ENCODE peak calls at places on chromosomes 7 and 10, in ten cellular contexts. One of them, this sample, is unnamed.

GRCh38 chr7:8290645-8291308 is 28.8 kb upstream of the ICA1 start:
- DNase-seq in WTC11: no peak
- DNase-seq in neuronal stem cell: no peak
- DNase-seq in NCI-H510A: peak
- DNase-seq in activated CD4-positive, alpha-beta T cell treated with anti-CD3 and anti-CD28 coated beads, Interleukin-2, amount 50 U/mL, for 1 hour: no peak
- DNase-seq in esophagus muscularis mucosa: no peak
- DNase-seq in NCI-H1092: peak
- DNase-seq in stimulated activated CD4-positive, alpha-beta T cell treated with anti-CD3 and anti-CD28 coated beads, Interleukin-1b, Interleukin-23, amount 100 ng/mL, for 24 hours: no peak
- DNase-seq in RCC 7860: no peak
- DNase-seq in aorta: no peak
- DNase-seq in this sample: no peak

GRCh38 chr10:97760461-97761257 is 11.1 kb downstream of the SFRP5 start:
- DNase-seq in WTC11: no peak
- DNase-seq in esophagus muscularis mucosa: no peak
- DNase-seq in NCI-H1092: no peak
- DNase-seq in NCI-H510A: no peak
- DNase-seq in activated CD4-positive, alpha-beta T cell treated with anti-CD3 and anti-CD28 coated beads, Interleukin-2, amount 50 U/mL, for 1 hour: no peak
- DNase-seq in aorta: peak
- DNase-seq in stimulated activated CD4-positive, alpha-beta T cell treated with anti-CD3 and anti-CD28 coated beads, Interleukin-1b, Interleukin-23, amount 100 ng/mL, for 24 hours: no peak
- DNase-seq in neuronal stem cell: no peak
- DNase-seq in RCC 7860: no peak
- DNase-seq in this sample: no peak

GRCh38 chr10:130301026-130301892 is 165.1 kb downstream of the GLRX3 start:
- DNase-seq in aorta: peak
- DNase-seq in RCC 7860: no peak
- DNase-seq in neuronal stem cell: no peak
- DNase-seq in activated CD4-positive, alpha-beta T cell treated with anti-CD3 and anti-CD28 coated beads, Interleukin-2, amount 50 U/mL, for 1 hour: peak
- DNase-seq in WTC11: no peak
- DNase-seq in NCI-H1092: peak
- DNase-seq in stimulated activated CD4-positive, alpha-beta T cell treated with anti-CD3 and anti-CD28 coated beads, Interleukin-1b, Interleukin-23, amount 100 ng/mL, for 24 hours: no peak
- DNase-seq in esophagus muscularis mucosa: no peak
- DNase-seq in NCI-H510A: no peak
- DNase-seq in this sample: peak

GRCh38 chr10:101672536-101672935 is 22.4 kb downstream of the FBXW4 start:
- DNase-seq in esophagus muscularis mucosa: peak
- DNase-seq in RCC 7860: no peak
- DNase-seq in stimulated activated CD4-positive, alpha-beta T cell treated with anti-CD3 and anti-CD28 coated beads, Interleukin-1b, Interleukin-23, amount 100 ng/mL, for 24 hours: no peak
- DNase-seq in neuronal stem cell: no peak
- DNase-seq in aorta: no peak
- DNase-seq in WTC11: no peak
- DNase-seq in NCI-H1092: no peak
- DNase-seq in activated CD4-positive, alpha-beta T cell treated with anti-CD3 and anti-CD28 coated beads, Interleukin-2, amount 50 U/mL, for 1 hour: no peak
- DNase-seq in NCI-H510A: no peak
- DNase-seq in this sample: no peak

GRCh38 chr10:118243907-118244306 is 98.2 kb downstream of the FAM204A start:
- DNase-seq in activated CD4-positive, alpha-beta T cell treated with anti-CD3 and anti-CD28 coated beads, Interleukin-2, amount 50 U/mL, for 1 hour: no peak
- DNase-seq in RCC 7860: no peak
- DNase-seq in WTC11: no peak
- DNase-seq in NCI-H510A: no peak
- DNase-seq in aorta: no peak
- DNase-seq in NCI-H1092: no peak
- DNase-seq in neuronal stem cell: no peak
- DNase-seq in stimulated activated CD4-positive, alpha-beta T cell treated with anti-CD3 and anti-CD28 coated beads, Interleukin-1b, Interleukin-23, amount 100 ng/mL, for 24 hours: no peak
- DNase-seq in esophagus muscularis mucosa: no peak
- DNase-seq in this sample: no peak

GRCh38 chr10:35940067-35940989 is 298.2 kb upstream of the FZD8 start:
- DNase-seq in esophagus muscularis mucosa: peak
- DNase-seq in stimulated activated CD4-positive, alpha-beta T cell treated with anti-CD3 and anti-CD28 coated beads, Interleukin-1b, Interleukin-23, amount 100 ng/mL, for 24 hours: no peak
- DNase-seq in activated CD4-positive, alpha-beta T cell treated with anti-CD3 and anti-CD28 coated beads, Interleukin-2, amount 50 U/mL, for 1 hour: no peak
- DNase-seq in aorta: peak
- DNase-seq in WTC11: peak
- DNase-seq in NCI-H510A: no peak
- DNase-seq in NCI-H1092: no peak
- DNase-seq in RCC 7860: no peak
- DNase-seq in neuronal stem cell: no peak
- DNase-seq in this sample: no peak

GRCh38 chr7:2016021-2016631 is 216.6 kb downstream of the MAD1L1 start:
- DNase-seq in esophagus muscularis mucosa: no peak
- DNase-seq in activated CD4-positive, alpha-beta T cell treated with anti-CD3 and anti-CD28 coated beads, Interleukin-2, amount 50 U/mL, for 1 hour: no peak
- DNase-seq in RCC 7860: no peak
- DNase-seq in neuronal stem cell: no peak
- DNase-seq in aorta: peak
- DNase-seq in stimulated activated CD4-positive, alpha-beta T cell treated with anti-CD3 and anti-CD28 coated beads, Interleukin-1b, Interleukin-23, amount 100 ng/mL, for 24 hours: no peak
- DNase-seq in NCI-H510A: no peak
- DNase-seq in WTC11: peak
- DNase-seq in NCI-H1092: no peak
- DNase-seq in this sample: no peak

GRCh38 chr10:44981172-44982113 is 2.8 kb upstream of the DEPP1 start:
- DNase-seq in NCI-H510A: no peak
- DNase-seq in activated CD4-positive, alpha-beta T cell treated with anti-CD3 and anti-CD28 coated beads, Interleukin-2, amount 50 U/mL, for 1 hour: no peak
- DNase-seq in neuronal stem cell: no peak
- DNase-seq in WTC11: no peak
- DNase-seq in esophagus muscularis mucosa: no peak
- DNase-seq in stimulated activated CD4-positive, alpha-beta T cell treated with anti-CD3 and anti-CD28 coated beads, Interleukin-1b, Interleukin-23, amount 100 ng/mL, for 24 hours: no peak
- DNase-seq in aorta: peak
- DNase-seq in RCC 7860: peak
- DNase-seq in NCI-H1092: no peak
- DNase-seq in this sample: no peak

GRCh38 chr10:43048301-43049051 is 28.4 kb upstream of the RET start:
- DNase-seq in RCC 7860: no peak
- DNase-seq in WTC11: no peak
- DNase-seq in neuronal stem cell: no peak
- DNase-seq in esophagus muscularis mucosa: no peak
- DNase-seq in NCI-H1092: no peak
- DNase-seq in activated CD4-positive, alpha-beta T cell treated with anti-CD3 and anti-CD28 coated beads, Interleukin-2, amount 50 U/mL, for 1 hour: no peak
- DNase-seq in stimulated activated CD4-positive, alpha-beta T cell treated with anti-CD3 and anti-CD28 coated beads, Interleukin-1b, Interleukin-23, amount 100 ng/mL, for 24 hours: no peak
- DNase-seq in NCI-H510A: no peak
- DNase-seq in aorta: peak
- DNase-seq in this sample: no peak

GRCh38 chr10:20059084-20059835 is 243.0 kb downstream of the PLXDC2 start:
- DNase-seq in esophagus muscularis mucosa: no peak
- DNase-seq in NCI-H510A: no peak
- DNase-seq in activated CD4-positive, alpha-beta T cell treated with anti-CD3 and anti-CD28 coated beads, Interleukin-2, amount 50 U/mL, for 1 hour: no peak
- DNase-seq in WTC11: no peak
- DNase-seq in neuronal stem cell: no peak
- DNase-seq in NCI-H1092: no peak
- DNase-seq in stimulated activated CD4-positive, alpha-beta T cell treated with anti-CD3 and anti-CD28 coated beads, Interleukin-1b, Interleukin-23, amount 100 ng/mL, for 24 hours: no peak
- DNase-seq in aorta: no peak
- DNase-seq in RCC 7860: no peak
- DNase-seq in this sample: no peak

GRCh38 chr7:74289660-74290589 is 718 bp downstream of the CLIP2 start:
- DNase-seq in aorta: peak
- DNase-seq in neuronal stem cell: no peak
- DNase-seq in activated CD4-positive, alpha-beta T cell treated with anti-CD3 and anti-CD28 coated beads, Interleukin-2, amount 50 U/mL, for 1 hour: peak
- DNase-seq in RCC 7860: no peak
- DNase-seq in stimulated activated CD4-positive, alpha-beta T cell treated with anti-CD3 and anti-CD28 coated beads, Interleukin-1b, Interleukin-23, amount 100 ng/mL, for 24 hours: no peak
- DNase-seq in NCI-H1092: no peak
- DNase-seq in esophagus muscularis mucosa: no peak
- DNase-seq in WTC11: no peak
- DNase-seq in NCI-H510A: no peak
- DNase-seq in this sample: peak

GRCh38 chr7:34041716-34042115 is 136.4 kb downstream of the BMPER start:
- DNase-seq in NCI-H1092: no peak
- DNase-seq in WTC11: no peak
- DNase-seq in aorta: no peak
- DNase-seq in RCC 7860: no peak
- DNase-seq in activated CD4-positive, alpha-beta T cell treated with anti-CD3 and anti-CD28 coated beads, Interleukin-2, amount 50 U/mL, for 1 hour: no peak
- DNase-seq in esophagus muscularis mucosa: peak
- DNase-seq in stimulated activated CD4-positive, alpha-beta T cell treated with anti-CD3 and anti-CD28 coated beads, Interleukin-1b, Interleukin-23, amount 100 ng/mL, for 24 hours: no peak
- DNase-seq in NCI-H510A: no peak
- DNase-seq in neuronal stem cell: no peak
- DNase-seq in this sample: no peak

GRCh38 chr7:98569606-98570337 is 47.3 kb upstream of the NPTX2 start:
- DNase-seq in aorta: no peak
- DNase-seq in WTC11: no peak
- DNase-seq in NCI-H1092: peak
- DNase-seq in stimulated activated CD4-positive, alpha-beta T cell treated with anti-CD3 and anti-CD28 coated beads, Interleukin-1b, Interleukin-23, amount 100 ng/mL, for 24 hours: no peak
- DNase-seq in NCI-H510A: no peak
- DNase-seq in neuronal stem cell: no peak
- DNase-seq in RCC 7860: no peak
- DNase-seq in esophagus muscularis mucosa: no peak
- DNase-seq in activated CD4-positive, alpha-beta T cell treated with anti-CD3 and anti-CD28 coated beads, Interleukin-2, amount 50 U/mL, for 1 hour: no peak
- DNase-seq in this sample: no peak

GRCh38 chr10:19728376-19728775 is 87.9 kb upstream of the PLXDC2 start:
- DNase-seq in WTC11: no peak
- DNase-seq in aorta: no peak
- DNase-seq in stimulated activated CD4-positive, alpha-beta T cell treated with anti-CD3 and anti-CD28 coated beads, Interleukin-1b, Interleukin-23, amount 100 ng/mL, for 24 hours: no peak
- DNase-seq in activated CD4-positive, alpha-beta T cell treated with anti-CD3 and anti-CD28 coated beads, Interleukin-2, amount 50 U/mL, for 1 hour: no peak
- DNase-seq in RCC 7860: no peak
- DNase-seq in NCI-H510A: no peak
- DNase-seq in neuronal stem cell: no peak
- DNase-seq in NCI-H1092: no peak
- DNase-seq in esophagus muscularis mucosa: no peak
- DNase-seq in this sample: no peak

GRCh38 chr7:27144799-27145166 is 1.3 kb upstream of the HOXA5 start:
- DNase-seq in esophagus muscularis mucosa: no peak
- DNase-seq in RCC 7860: no peak
- DNase-seq in NCI-H510A: no peak
- DNase-seq in activated CD4-positive, alpha-beta T cell treated with anti-CD3 and anti-CD28 coated beads, Interleukin-2, amount 50 U/mL, for 1 hour: no peak
- DNase-seq in WTC11: peak
- DNase-seq in aorta: no peak
- DNase-seq in stimulated activated CD4-positive, alpha-beta T cell treated with anti-CD3 and anti-CD28 coated beads, Interleukin-1b, Interleukin-23, amount 100 ng/mL, for 24 hours: no peak
- DNase-seq in neuronal stem cell: no peak
- DNase-seq in NCI-H1092: no peak
- DNase-seq in this sample: no peak

GRCh38 chr10:17644485-17644964 is 574 bp downstream of the STAM start:
- DNase-seq in stimulated activated CD4-positive, alpha-beta T cell treated with anti-CD3 and anti-CD28 coated beads, Interleukin-1b, Interleukin-23, amount 100 ng/mL, for 24 hours: no peak
- DNase-seq in neuronal stem cell: no peak
- DNase-seq in NCI-H1092: no peak
- DNase-seq in WTC11: no peak
- DNase-seq in NCI-H510A: no peak
- DNase-seq in activated CD4-positive, alpha-beta T cell treated with anti-CD3 and anti-CD28 coated beads, Interleukin-2, amount 50 U/mL, for 1 hour: no peak
- DNase-seq in RCC 7860: no peak
- DNase-seq in esophagus muscularis mucosa: no peak
- DNase-seq in aorta: no peak
- DNase-seq in this sample: no peak

GRCh38 chr7:42254217-42254616 is 17.2 kb upstream of the GLI3 start:
- DNase-seq in activated CD4-positive, alpha-beta T cell treated with anti-CD3 and anti-CD28 coated beads, Interleukin-2, amount 50 U/mL, for 1 hour: no peak
- DNase-seq in WTC11: no peak
- DNase-seq in aorta: no peak
- DNase-seq in RCC 7860: no peak
- DNase-seq in NCI-H510A: no peak
- DNase-seq in neuronal stem cell: no peak
- DNase-seq in NCI-H1092: no peak
- DNase-seq in stimulated activated CD4-positive, alpha-beta T cell treated with anti-CD3 and anti-CD28 coated beads, Interleukin-1b, Interleukin-23, amount 100 ng/mL, for 24 hours: no peak
- DNase-seq in esophagus muscularis mucosa: no peak
- DNase-seq in this sample: no peak

GRCh38 chr7:151427705-151428392 is 12.1 kb downstream of the CRYGN start:
- DNase-seq in NCI-H1092: no peak
- DNase-seq in WTC11: no peak
- DNase-seq in RCC 7860: no peak
- DNase-seq in neuronal stem cell: no peak
- DNase-seq in NCI-H510A: no peak
- DNase-seq in stimulated activated CD4-positive, alpha-beta T cell treated with anti-CD3 and anti-CD28 coated beads, Interleukin-1b, Interleukin-23, amount 100 ng/mL, for 24 hours: no peak
- DNase-seq in activated CD4-positive, alpha-beta T cell treated with anti-CD3 and anti-CD28 coated beads, Interleukin-2, amount 50 U/mL, for 1 hour: no peak
- DNase-seq in esophagus muscularis mucosa: no peak
- DNase-seq in aorta: no peak
- DNase-seq in this sample: no peak

GRCh38 chr7:285731-286130 is 4.2 kb upstream of the FOXL3 start:
- DNase-seq in esophagus muscularis mucosa: no peak
- DNase-seq in NCI-H510A: no peak
- DNase-seq in RCC 7860: no peak
- DNase-seq in stimulated activated CD4-positive, alpha-beta T cell treated with anti-CD3 and anti-CD28 coated beads, Interleukin-1b, Interleukin-23, amount 100 ng/mL, for 24 hours: no peak
- DNase-seq in NCI-H1092: no peak
- DNase-seq in activated CD4-positive, alpha-beta T cell treated with anti-CD3 and anti-CD28 coated beads, Interleukin-2, amount 50 U/mL, for 1 hour: no peak
- DNase-seq in neuronal stem cell: no peak
- DNase-seq in WTC11: no peak
- DNase-seq in aorta: no peak
- DNase-seq in this sample: no peak

GRCh38 chr7:74575083-74575803 is 82.3 kb upstream of the GTF2I start:
- DNase-seq in WTC11: no peak
- DNase-seq in aorta: no peak
- DNase-seq in stimulated activated CD4-positive, alpha-beta T cell treated with anti-CD3 and anti-CD28 coated beads, Interleukin-1b, Interleukin-23, amount 100 ng/mL, for 24 hours: no peak
- DNase-seq in esophagus muscularis mucosa: no peak
- DNase-seq in NCI-H1092: no peak
- DNase-seq in NCI-H510A: no peak
- DNase-seq in activated CD4-positive, alpha-beta T cell treated with anti-CD3 and anti-CD28 coated beads, Interleukin-2, amount 50 U/mL, for 1 hour: no peak
- DNase-seq in neuronal stem cell: no peak
- DNase-seq in RCC 7860: peak
- DNase-seq in this sample: no peak

GRCh38 chr7:89029864-89030263 is 234.3 kb upstream of the TEX47 start:
- DNase-seq in stimulated activated CD4-positive, alpha-beta T cell treated with anti-CD3 and anti-CD28 coated beads, Interleukin-1b, Interleukin-23, amount 100 ng/mL, for 24 hours: no peak
- DNase-seq in RCC 7860: no peak
- DNase-seq in aorta: no peak
- DNase-seq in NCI-H1092: no peak
- DNase-seq in NCI-H510A: no peak
- DNase-seq in neuronal stem cell: no peak
- DNase-seq in activated CD4-positive, alpha-beta T cell treated with anti-CD3 and anti-CD28 coated beads, Interleukin-2, amount 50 U/mL, for 1 hour: no peak
- DNase-seq in WTC11: no peak
- DNase-seq in esophagus muscularis mucosa: no peak
- DNase-seq in this sample: no peak

GRCh38 chr7:135888740-135889139 is 88.4 kb downstream of the MTPN start:
- DNase-seq in RCC 7860: no peak
- DNase-seq in activated CD4-positive, alpha-beta T cell treated with anti-CD3 and anti-CD28 coated beads, Interleukin-2, amount 50 U/mL, for 1 hour: no peak
- DNase-seq in aorta: no peak
- DNase-seq in WTC11: no peak
- DNase-seq in NCI-H1092: no peak
- DNase-seq in NCI-H510A: no peak
- DNase-seq in neuronal stem cell: no peak
- DNase-seq in esophagus muscularis mucosa: no peak
- DNase-seq in stimulated activated CD4-positive, alpha-beta T cell treated with anti-CD3 and anti-CD28 coated beads, Interleukin-1b, Interleukin-23, amount 100 ng/mL, for 24 hours: no peak
- DNase-seq in this sample: no peak

GRCh38 chr10:103751696-103752287 is 103.6 kb downstream of the SH3PXD2A start:
- DNase-seq in WTC11: no peak
- DNase-seq in aorta: no peak
- DNase-seq in RCC 7860: no peak
- DNase-seq in NCI-H510A: no peak
- DNase-seq in stimulated activated CD4-positive, alpha-beta T cell treated with anti-CD3 and anti-CD28 coated beads, Interleukin-1b, Interleukin-23, amount 100 ng/mL, for 24 hours: no peak
- DNase-seq in esophagus muscularis mucosa: no peak
- DNase-seq in NCI-H1092: no peak
- DNase-seq in activated CD4-positive, alpha-beta T cell treated with anti-CD3 and anti-CD28 coated beads, Interleukin-2, amount 50 U/mL, for 1 hour: no peak
- DNase-seq in neuronal stem cell: no peak
- DNase-seq in this sample: no peak

GRCh38 chr7:117673839-117674238 is 194.0 kb downstream of the CFTR start:
- DNase-seq in neuronal stem cell: no peak
- DNase-seq in NCI-H510A: no peak
- DNase-seq in WTC11: no peak
- DNase-seq in NCI-H1092: peak
- DNase-seq in esophagus muscularis mucosa: no peak
- DNase-seq in activated CD4-positive, alpha-beta T cell treated with anti-CD3 and anti-CD28 coated beads, Interleukin-2, amount 50 U/mL, for 1 hour: no peak
- DNase-seq in aorta: no peak
- DNase-seq in stimulated activated CD4-positive, alpha-beta T cell treated with anti-CD3 and anti-CD28 coated beads, Interleukin-1b, Interleukin-23, amount 100 ng/mL, for 24 hours: no peak
- DNase-seq in RCC 7860: peak
- DNase-seq in this sample: no peak

GRCh38 chr10:63421591-63421990 is 44.2 kb downstream of the JMJD1C start:
- DNase-seq in RCC 7860: no peak
- DNase-seq in WTC11: no peak
- DNase-seq in NCI-H510A: no peak
- DNase-seq in neuronal stem cell: no peak
- DNase-seq in activated CD4-positive, alpha-beta T cell treated with anti-CD3 and anti-CD28 coated beads, Interleukin-2, amount 50 U/mL, for 1 hour: no peak
- DNase-seq in esophagus muscularis mucosa: no peak
- DNase-seq in stimulated activated CD4-positive, alpha-beta T cell treated with anti-CD3 and anti-CD28 coated beads, Interleukin-1b, Interleukin-23, amount 100 ng/mL, for 24 hours: no peak
- DNase-seq in aorta: no peak
- DNase-seq in NCI-H1092: no peak
- DNase-seq in this sample: no peak

GRCh38 chr7:13673290-13673689 is 316.2 kb downstream of the ETV1 start:
- DNase-seq in NCI-H1092: no peak
- DNase-seq in WTC11: no peak
- DNase-seq in stimulated activated CD4-positive, alpha-beta T cell treated with anti-CD3 and anti-CD28 coated beads, Interleukin-1b, Interleukin-23, amount 100 ng/mL, for 24 hours: no peak
- DNase-seq in neuronal stem cell: no peak
- DNase-seq in NCI-H510A: no peak
- DNase-seq in esophagus muscularis mucosa: no peak
- DNase-seq in activated CD4-positive, alpha-beta T cell treated with anti-CD3 and anti-CD28 coated beads, Interleukin-2, amount 50 U/mL, for 1 hour: no peak
- DNase-seq in aorta: no peak
- DNase-seq in RCC 7860: no peak
- DNase-seq in this sample: no peak

GRCh38 chr10:52526251-52526823 is 212.3 kb downstream of the DKK1 start:
- DNase-seq in WTC11: no peak
- DNase-seq in stimulated activated CD4-positive, alpha-beta T cell treated with anti-CD3 and anti-CD28 coated beads, Interleukin-1b, Interleukin-23, amount 100 ng/mL, for 24 hours: no peak
- DNase-seq in esophagus muscularis mucosa: no peak
- DNase-seq in NCI-H510A: no peak
- DNase-seq in RCC 7860: no peak
- DNase-seq in activated CD4-positive, alpha-beta T cell treated with anti-CD3 and anti-CD28 coated beads, Interleukin-2, amount 50 U/mL, for 1 hour: no peak
- DNase-seq in NCI-H1092: no peak
- DNase-seq in aorta: no peak
- DNase-seq in neuronal stem cell: no peak
- DNase-seq in this sample: no peak

GRCh38 chr10:62437696-62438095 is 63.5 kb downstream of the ZNF365 start:
- DNase-seq in NCI-H510A: no peak
- DNase-seq in NCI-H1092: peak
- DNase-seq in stimulated activated CD4-positive, alpha-beta T cell treated with anti-CD3 and anti-CD28 coated beads, Interleukin-1b, Interleukin-23, amount 100 ng/mL, for 24 hours: no peak
- DNase-seq in WTC11: no peak
- DNase-seq in activated CD4-positive, alpha-beta T cell treated with anti-CD3 and anti-CD28 coated beads, Interleukin-2, amount 50 U/mL, for 1 hour: no peak
- DNase-seq in esophagus muscularis mucosa: no peak
- DNase-seq in aorta: no peak
- DNase-seq in RCC 7860: peak
- DNase-seq in neuronal stem cell: peak
- DNase-seq in this sample: no peak

This sample was measured in CD4-positive, CD25-positive, alpha-beta regulatory T cell.